ENCODE peak calls at places on chromosomes 5 and 9, in nine cellular contexts. B, V, X, O, K, E, U, P and F are unnamed samples.

GRCh38 chr9:18855636-18856035 is 177.4 kb downstream of the SAXO1 start:
- DNase-seq in B (no peak), V (peak; percentile 68), X (peak; percentile 53), O (no peak), K (no peak), E (no peak), U (no peak), P (no peak), F (no peak)

GRCh38 chr5:43281840-43282658 is 31.2 kb downstream of the HMGCS1 start:
- DNase-seq in B (no peak), V (peak; percentile 33), X (no peak), O (peak; percentile 70), K (no peak), E (no peak), U (no peak), P (no peak), F (no peak)

GRCh38 chr9:108910402-108910801 is 23.5 kb downstream of the ELP1 start:
- DNase-seq in B (no peak), V (no peak), X (no peak), O (no peak), K (no peak), E (no peak), U (no peak), P (no peak), F (no peak)

GRCh38 chr5:114297915-114298314 is 64.0 kb upstream of the KCNN2 start:
- DNase-seq in B (no peak), V (no peak), X (no peak), O (no peak), K (no peak), E (no peak), U (no peak), P (no peak), F (no peak)

GRCh38 chr5:59856324-59856723 is 37.2 kb downstream of the PDE4D start:
- DNase-seq in B (no peak), V (no peak), X (no peak), O (no peak), K (no peak), E (no peak), U (no peak), P (no peak), F (no peak)

GRCh38 chr5:107074991-107075390 is 595.7 kb downstream of the EFNA5 start:
- DNase-seq in B (no peak), V (no peak), X (no peak), O (no peak), K (no peak), E (no peak), U (no peak), P (no peak), F (no peak)

GRCh38 chr9:109812818-109813281 is 32.9 kb downstream of the PALM2AKAP2 start:
- DNase-seq in B (no peak), V (no peak), X (no peak), O (no peak), K (no peak), E (no peak), U (no peak), P (no peak), F (no peak)

GRCh38 chr9:110214090-110214489 is 6.1 kb upstream of the C9orf152 start:
- DNase-seq in B (no peak), V (no peak), X (no peak), O (peak; percentile 72), K (no peak), E (no peak), U (no peak), P (no peak), F (no peak)

GRCh38 chr5:94777163-94777885 is 158.9 kb downstream of the SLF1 start:
- DNase-seq in B (no peak), V (no peak), X (no peak), O (no peak), K (no peak), E (peak; percentile 35), U (no peak), P (no peak), F (no peak)

GRCh38 chr5:8869932-8870331 is 675.9 kb downstream of the SEMA5A start:
- DNase-seq in B (no peak), V (no peak), X (no peak), O (no peak), K (no peak), E (no peak), U (no peak), P (no peak), F (no peak)

GRCh38 chr9:107363511-107364182 is 80.6 kb downstream of the RAD23B start:
- DNase-seq in B (no peak), V (no peak), X (no peak), O (peak; percentile 80), K (no peak), E (no peak), U (peak; percentile 41), P (no peak), F (no peak)

GRCh38 chr5:79173626-79174025 is 62.0 kb downstream of the BHMT start:
- DNase-seq in B (no peak), V (no peak), X (no peak), O (no peak), K (no peak), E (no peak), U (no peak), P (no peak), F (no peak)

GRCh38 chr5:108989761-108990392 is 242.2 kb downstream of the FER start:
- DNase-seq in B (no peak), V (no peak), X (no peak), O (no peak), K (no peak), E (peak; percentile 48), U (no peak), P (no peak), F (no peak)

GRCh38 chr5:36013182-36013581 is 22.0 kb upstream of the UGT3A1 start:
- DNase-seq in B (no peak), V (no peak), X (no peak), O (no peak), K (no peak), E (no peak), U (no peak), P (no peak), F (no peak)
- TF ChIP-seq CTCF in B (no peak), V (no peak), X (no peak), O (no peak), K (no peak), E (no peak), U (no peak), P (no peak), F (no peak)

GRCh38 chr5:132001647-132002561 is 9.6 kb downstream of the ACSL6 start:
- DNase-seq in B (no peak), V (peak; percentile 8), X (no peak), O (peak; percentile 23), K (no peak), E (peak; percentile 8), U (peak; percentile 53), P (no peak), F (no peak)

GRCh38 chr5:132005591-132005990 is 5.9 kb downstream of the ACSL6 start:
- DNase-seq in B (no peak), V (no peak), X (no peak), O (no peak), K (no peak), E (no peak), U (no peak), P (no peak), F (no peak)

GRCh38 chr5:132003982-132004381 is 7.5 kb downstream of the ACSL6 start:
- DNase-seq in B (no peak), V (no peak), X (no peak), O (no peak), K (no peak), E (no peak), U (no peak), P (no peak), F (no peak)

GRCh38 chr5:132002701-132003100 is 8.8 kb downstream of the ACSL6 start:
- DNase-seq in B (no peak), V (no peak), X (no peak), O (no peak), K (no peak), E (no peak), U (no peak), P (no peak), F (no peak)

DNA sequence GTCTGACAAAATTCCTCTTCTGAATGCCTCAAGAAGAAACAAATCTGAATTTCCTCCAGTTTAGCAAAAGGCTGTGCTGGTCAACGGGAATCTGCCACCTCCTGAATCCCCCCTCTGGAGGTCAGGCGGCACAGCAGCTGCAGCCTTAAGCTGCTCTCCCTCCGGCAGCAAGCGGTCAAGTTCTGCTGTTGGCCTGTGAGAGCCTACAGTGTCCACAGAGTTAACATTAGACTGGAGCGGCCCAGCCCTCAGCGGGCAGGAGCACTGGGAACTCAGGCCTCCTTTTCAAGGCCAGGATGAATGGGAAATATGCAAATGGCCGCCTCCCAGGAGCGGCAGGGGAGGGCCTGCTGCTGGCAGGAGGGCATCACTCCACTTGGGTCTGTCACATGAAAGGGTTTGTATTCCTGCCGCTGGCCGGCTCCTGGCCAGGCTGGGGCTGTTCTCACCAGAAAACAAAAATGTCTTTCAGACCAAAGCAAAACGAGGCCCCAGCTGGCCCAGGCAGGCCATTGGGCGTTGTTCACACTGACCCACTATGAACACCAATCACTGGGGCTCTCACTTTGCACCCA is 8.2 kb downstream of the ACSL6 start:
- DNase-seq in B (no peak), V (peak; percentile 44), X (no peak), O (no peak), K (no peak), E (peak; percentile 31), U (peak; percentile 88), P (no peak), F (no peak)
- TF ChIP-seq CTCF in B (no peak), V (no peak), X (no peak), O (no peak), K (no peak), E (peak; percentile 38), U (peak; percentile 55), P (no peak), F (no peak)

GRCh38 chr9:123655681-123656423 is 274.1 kb downstream of the DENND1A start:
- DNase-seq in B (no peak), V (no peak), X (no peak), O (no peak), K (no peak), E (no peak), U (no peak), P (no peak), F (no peak)

GRCh38 chr9:123656565-123656964 is 273.4 kb downstream of the DENND1A start:
- DNase-seq in B (no peak), V (peak; percentile 29), X (no peak), O (peak; percentile 6), K (no peak), E (no peak), U (no peak), P (no peak), F (no peak)

GRCh38 chr9:123652416-123652815 is 277.5 kb downstream of the DENND1A start:
- DNase-seq in B (no peak), V (no peak), X (no peak), O (no peak), K (no peak), E (no peak), U (no peak), P (no peak), F (no peak)

GRCh38 chr9:123654647-123655637 is 275.0 kb downstream of the DENND1A start:
- DNase-seq in B (no peak), V (no peak), X (no peak), O (no peak), K (no peak), E (no peak), U (no peak), P (no peak), F (no peak)

GRCh38 chr9:123654218-123654617 is 275.7 kb downstream of the DENND1A start:
- DNase-seq in B (no peak), V (no peak), X (no peak), O (no peak), K (no peak), E (no peak), U (no peak), P (no peak), F (no peak)
- TF ChIP-seq CTCF in B (no peak), V (no peak), X (no peak), O (no peak), K (no peak), E (no peak), U (no peak), P (no peak), F (no peak)

GRCh38 chr5:54758038-54758437 is 227.4 kb downstream of the ESM1 start:
- DNase-seq in B (no peak), V (peak; percentile 81), X (no peak), O (no peak), K (no peak), E (peak; percentile 72), U (no peak), P (no peak), F (no peak)
- TF ChIP-seq CTCF in B (no peak), V (no peak), X (no peak), O (no peak), K (no peak), E (no peak), U (no peak), P (no peak), F (no peak)